ENCODE peak calls at places on chromosomes 12 and 14, in ten cellular contexts. B, J, Q, E, S, D, W, L, R and P are unnamed samples.

GRCh38 chr14:78974691-78975090 is 804.5 kb downstream of the NRXN3 start:
- DNase-seq in B (no peak), J (no peak), Q (peak), E (no peak), S (no peak), D (peak), W (peak), L (peak), R (peak), P (no peak)

GRCh38 chr14:41302776-41303175 is 303.9 kb upstream of the LRFN5 start:
- DNase-seq in B (no peak), J (no peak), Q (no peak), E (no peak), S (no peak), D (no peak), W (no peak), L (no peak), R (no peak), P (no peak)

GRCh38 chr12:103273645-103274044 is 222.1 kb downstream of the C12orf42 start:
- DNase-seq in B (no peak), J (peak), Q (no peak), E (no peak), S (no peak), D (no peak), W (no peak), L (peak), R (peak), P (no peak)

GRCh38 chr14:71533396-71533795 is 398.8 kb upstream of the RGS6 start:
- DNase-seq in B (no peak), J (no peak), Q (peak), E (no peak), S (no peak), D (peak), W (no peak), L (no peak), R (peak), P (no peak)

GRCh38 chr12:111873113-111873512 is 31.1 kb downstream of the MAPKAPK5 start:
- DNase-seq in B (no peak), J (no peak), Q (no peak), E (no peak), S (no peak), D (no peak), W (no peak), L (no peak), R (no peak), P (no peak)

GRCh38 chr14:70666364-70666691 is 24.6 kb downstream of the TTC9 start:
- DNase-seq in B (no peak), J (no peak), Q (no peak), E (no peak), S (no peak), D (peak), W (no peak), L (no peak), R (no peak), P (no peak)

GRCh38 chr12:92107621-92108131 is 38.0 kb downstream of the BTG1 start:
- DNase-seq in B (no peak), J (no peak), Q (no peak), E (no peak), S (peak), D (no peak), W (no peak), L (no peak), R (no peak), P (no peak)

GRCh38 chr12:25939606-25940005 is 18.9 kb upstream of the RASSF8 start:
- DNase-seq in B (no peak), J (no peak), Q (no peak), E (no peak), S (no peak), D (no peak), W (no peak), L (no peak), R (no peak), P (no peak)

GRCh38 chr12:56337753-56338221 is 897 bp upstream of the IL23A start:
- DNase-seq in B (no peak), J (no peak), Q (no peak), E (no peak), S (peak), D (no peak), W (no peak), L (peak), R (no peak), P (no peak)

GRCh38 chr14:69943084-69943797 is 64.0 kb downstream of the SMOC1 start:
- DNase-seq in B (no peak), J (peak), Q (no peak), E (no peak), S (no peak), D (no peak), W (no peak), L (no peak), R (no peak), P (no peak)

GRCh38 chr12:6193853-6194815 is 6.1 kb upstream of the CD9 start:
- DNase-seq in B (no peak), J (peak), Q (no peak), E (no peak), S (peak), D (no peak), W (no peak), L (peak), R (no peak), P (no peak)

GRCh38 chr14:33812596-33812995 is 138.3 kb downstream of the EGLN3 start:
- DNase-seq in B (no peak), J (no peak), Q (no peak), E (no peak), S (no peak), D (no peak), W (no peak), L (no peak), R (no peak), P (no peak)

GRCh38 chr12:27615331-27615891 is 80.8 kb upstream of the REP15 start:
- DNase-seq in B (no peak), J (peak), Q (peak), E (no peak), S (peak), D (peak), W (no peak), L (peak), R (no peak), P (peak)

GRCh38 chr12:106493531-106493930 is 89.3 kb upstream of the RFX4 start:
- DNase-seq in B (no peak), J (peak), Q (no peak), E (no peak), S (no peak), D (no peak), W (no peak), L (no peak), R (no peak), P (no peak)

GRCh38 chr12:47021298-47021697 is 58.1 kb upstream of the PCED1B start:
- DNase-seq in B (no peak), J (peak), Q (peak), E (peak), S (peak), D (peak), W (peak), L (peak), R (peak), P (peak)

GRCh38 chr14:28012629-28013415 is 753.8 kb upstream of the FOXG1 start:
- DNase-seq in B (no peak), J (no peak), Q (no peak), E (no peak), S (no peak), D (no peak), W (no peak), L (no peak), R (no peak), P (no peak)

GRCh38 chr12:2154050-2154449 is 101.3 kb downstream of the CACNA1C start:
- DNase-seq in B (no peak), J (no peak), Q (peak), E (no peak), S (peak), D (peak), W (no peak), L (no peak), R (no peak), P (peak)

GRCh38 chr14:92897922-92898599 is 24.9 kb upstream of the CHGA start:
- DNase-seq in B (no peak), J (no peak), Q (no peak), E (no peak), S (no peak), D (no peak), W (no peak), L (no peak), R (no peak), P (no peak)

GRCh38 chr14:20110438-20110837 is at the start of gene OR4K17:
- DNase-seq in B (no peak), J (no peak), Q (no peak), E (no peak), S (no peak), D (no peak), W (no peak), L (no peak), R (no peak), P (no peak)

GRCh38 chr12:25992026-25992782 is 33.7 kb downstream of the RASSF8 start:
- DNase-seq in B (no peak), J (no peak), Q (no peak), E (no peak), S (no peak), D (peak), W (no peak), L (peak), R (peak), P (no peak)

GRCh38 chr12:62379026-62379722 is 87.5 kb upstream of the MON2 start:
- DNase-seq in B (no peak), J (no peak), Q (peak), E (no peak), S (peak), D (peak), W (no peak), L (no peak), R (no peak), P (no peak)

GRCh38 chr14:101131451-101131916 is 228.0 kb upstream of the RTL1 start:
- DNase-seq in B (no peak), J (no peak), Q (no peak), E (no peak), S (no peak), D (no peak), W (no peak), L (no peak), R (no peak), P (no peak)

GRCh38 chr12:131589231-131589902 is 121.5 kb upstream of the SFSWAP start:
- DNase-seq in B (no peak), J (no peak), Q (no peak), E (no peak), S (no peak), D (no peak), W (no peak), L (no peak), R (no peak), P (no peak)

GRCh38 chr14:91158091-91158790 is 44.4 kb downstream of the DGLUCY start:
- DNase-seq in B (no peak), J (no peak), Q (no peak), E (no peak), S (no peak), D (no peak), W (no peak), L (peak), R (peak), P (no peak)

GRCh38 chr12:94994312-94994711 is 9.2 kb downstream of the NDUFA12 start:
- DNase-seq in B (peak), J (peak), Q (peak), E (peak), S (peak), D (peak), W (no peak), L (peak), R (peak), P (peak)

GRCh38 chr12:50070314-50071060 is 13.1 kb downstream of the ASIC1 start:
- DNase-seq in B (peak), J (peak), Q (peak), E (peak), S (peak), D (peak), W (peak), L (peak), R (peak), P (peak)

GRCh38 chr14:29925106-29925722 is 2.4 kb downstream of the PRKD1 start:
- DNase-seq in B (no peak), J (no peak), Q (peak), E (no peak), S (no peak), D (peak), W (no peak), L (peak), R (no peak), P (peak)

GRCh38 chr14:64755661-64756265 is 51.5 kb downstream of the PLEKHG3 start:
- DNase-seq in B (peak), J (peak), Q (peak), E (no peak), S (peak), D (peak), W (no peak), L (peak), R (peak), P (peak)

GRCh38 chr12:112978163-112979081 is at the start of gene OAS2:
- DNase-seq in B (no peak), J (no peak), Q (peak), E (no peak), S (peak), D (no peak), W (peak), L (peak), R (peak), P (peak)

GRCh38 chr12:3613641-3614180 is 122.7 kb downstream of the PRMT8 start:
- DNase-seq in B (no peak), J (no peak), Q (no peak), E (no peak), S (no peak), D (no peak), W (no peak), L (no peak), R (no peak), P (no peak)
- TF ChIP-seq CTCF in B (no peak), J (no peak), Q (no peak), E (no peak), S (no peak), D (no peak), W (no peak), L (no peak), R (no peak), P (no peak)

DNA sequence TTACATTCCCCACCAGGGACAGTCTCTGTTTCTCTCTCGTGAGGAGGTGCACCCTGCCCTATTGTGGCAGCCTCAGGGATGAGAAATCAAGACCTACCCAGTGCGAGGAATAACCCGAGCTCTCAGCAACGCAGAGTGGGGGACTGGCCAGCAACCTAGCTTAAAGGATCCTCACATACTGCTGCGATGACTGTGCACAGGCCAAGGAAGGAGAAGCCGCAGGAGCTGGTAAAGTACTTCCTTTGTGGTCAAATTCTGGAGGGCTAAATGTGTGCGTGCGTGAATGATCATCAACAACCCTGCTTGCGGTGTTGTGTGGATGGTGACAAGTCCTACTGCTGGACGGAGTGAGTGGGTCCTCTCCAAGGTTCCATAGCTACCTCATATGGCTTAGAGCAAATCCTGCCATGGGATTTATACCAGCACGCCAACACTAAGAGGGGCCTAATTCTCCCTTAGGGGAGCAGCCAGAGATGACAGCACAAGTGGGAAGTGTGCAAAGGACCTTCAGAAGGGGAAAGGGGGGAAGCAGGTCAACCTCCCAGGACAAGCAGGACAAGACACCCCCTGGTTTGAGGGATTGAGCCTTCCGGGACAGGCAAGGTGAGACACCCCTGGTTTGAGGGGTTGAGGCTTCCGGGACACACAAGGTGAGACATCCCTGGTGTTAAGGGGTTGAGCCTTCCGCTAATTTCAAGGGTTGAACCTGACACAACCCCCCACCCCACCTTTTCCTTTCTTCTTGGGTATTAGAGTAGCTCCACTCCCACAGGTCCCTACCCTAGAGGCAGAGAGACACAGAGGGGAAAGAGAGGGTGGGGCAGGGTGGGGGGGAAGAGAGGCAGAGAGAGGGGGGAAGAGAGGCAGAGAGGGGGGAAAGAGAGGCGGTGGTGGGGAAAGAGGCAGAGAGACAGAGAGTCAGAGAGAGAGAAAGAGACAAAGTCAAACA is 58.8 kb upstream of the AP4S1 start:
- DNase-seq in B (peak), J (no peak), Q (peak), E (peak), S (peak), D (peak), W (no peak), L (no peak), R (peak), P (no peak)
- H3K4me3 ChIP-seq in B (no peak), J (no peak), Q (no peak), E (peak), S (no peak), D (no peak), W (no peak), L (no peak), R (no peak), P (no peak)

GRCh38 chr12:52260351-52261210 is 13.9 kb upstream of the KRT86 start:
- DNase-seq in B (peak), J (no peak), Q (peak), E (no peak), S (peak), D (peak), W (peak), L (no peak), R (no peak), P (peak)

GRCh38 chr12:52256165-52256935 is 18.1 kb upstream of the KRT86 start:
- DNase-seq in B (peak), J (no peak), Q (no peak), E (peak), S (no peak), D (no peak), W (no peak), L (no peak), R (no peak), P (no peak)

GRCh38 chr12:52257074-52257551 is 17.3 kb upstream of the KRT86 start:
- DNase-seq in B (peak), J (no peak), Q (no peak), E (peak), S (no peak), D (no peak), W (no peak), L (no peak), R (no peak), P (no peak)

GRCh38 chr12:52259850-52260249 is 14.6 kb upstream of the KRT86 start:
- DNase-seq in B (peak), J (no peak), Q (no peak), E (no peak), S (no peak), D (no peak), W (no peak), L (no peak), R (no peak), P (peak)

GRCh38 chr12:52258335-52258901 is 16.0 kb upstream of the KRT86 start:
- DNase-seq in B (peak), J (peak), Q (peak), E (no peak), S (peak), D (no peak), W (peak), L (no peak), R (no peak), P (no peak)
- TF ChIP-seq CTCF in B (no peak), J (peak), Q (no peak), E (no peak), S (no peak), D (no peak), W (no peak), L (no peak), R (no peak), P (no peak)

GRCh38 chr14:60196291-60196690 is 31.1 kb upstream of the DHRS7 start:
- DNase-seq in B (no peak), J (no peak), Q (no peak), E (no peak), S (no peak), D (no peak), W (no peak), L (peak), R (peak), P (no peak)
- H3K4me3 ChIP-seq in B (no peak), J (no peak), Q (no peak), E (no peak), S (no peak), D (no peak), W (no peak), L (no peak), R (no peak), P (no peak)

GRCh38 chr14:81252278-81252677 is 31.5 kb upstream of the GTF2A1 start:
- DNase-seq in B (no peak), J (no peak), Q (no peak), E (no peak), S (no peak), D (no peak), W (no peak), L (no peak), R (no peak), P (no peak)
- TF ChIP-seq CTCF in B (peak), J (peak), Q (no peak), E (no peak), S (no peak), D (no peak), W (no peak), L (no peak), R (no peak), P (no peak)